ENCODE peak calls at places on chromosomes 12 and 14, in five cellular contexts. U is kidney, I is heart right ventricle, W is neural progenitor cell, Z is gastrocnemius medialis. G is an unnamed sample. For H3K36me3, the result is how much of the 10 kb centered on the place peaks cover.

GRCh38 chr14:29444805-29445204 is 482.8 kb downstream of the PRKD1 start:
- DNase-seq in I (no peak), Z (no peak), U (no peak), W (no peak), G (no peak)

GRCh38 chr12:22935501-22935900 is 310.5 kb downstream of the ETNK1 start:
- DNase-seq in I (no peak), U (no peak), Z (no peak), W (no peak), G (peak)

GRCh38 chr14:26833777-26834176 is 235.9 kb upstream of the NOVA1 start:
- DNase-seq in I (no peak), W (no peak), Z (no peak), U (no peak), G (no peak)

GRCh38 chr12:93415723-93416464 is 25.9 kb downstream of the UBE2N start:
- DNase-seq in Z (no peak), W (no peak), I (no peak), U (no peak), G (no peak)

GRCh38 chr12:42360747-42361403 is 34.9 kb downstream of the PPHLN1 start:
- DNase-seq in W (no peak), I (no peak), Z (no peak), U (no peak), G (no peak)

GRCh38 chr12:115938794-115939377 is 338.6 kb downstream of the MED13L start:
- DNase-seq in I (no peak), U (no peak), Z (no peak), W (no peak), G (no peak)

GRCh38 chr12:12718853-12719252 is 1.7 kb downstream of the CDKN1B start:
- DNase-seq in Z (no peak), W (peak), I (no peak), U (no peak), G (peak)

GRCh38 chr12:24066865-24067264 is 117.4 kb upstream of the SOX5 start:
- DNase-seq in U (no peak), W (no peak), Z (no peak), I (no peak), G (no peak)

GRCh38 chr14:74459289-74459946 is 33.4 kb upstream of the SYNDIG1L start:
- DNase-seq in Z (peak), U (peak), I (peak), W (peak), G (peak)

GRCh38 chr12:10540776-10541205 is 35.1 kb downstream of the EIF2S3B start:
- DNase-seq in I (no peak), W (no peak), Z (no peak), U (no peak), G (no peak)

GRCh38 chr12:121825041-121825523 is 21.3 kb downstream of the SETD1B start:
- DNase-seq in I (peak), Z (no peak), W (no peak), U (peak), G (peak)
- H3K36me3 ChIP-seq in I (half or more), Z (half or more), W (under half), U (under half), G (half or more)

GRCh38 chr12:51295651-51296050 is 25.4 kb upstream of the SMAGP start:
- DNase-seq in U (no peak), W (no peak), I (no peak), Z (no peak), G (no peak)
- H3K36me3 ChIP-seq in U (under half), W (under half), I (under half), Z (under half), G (under half)

GRCh38 chr12:89650239-89650638 is 58.4 kb downstream of the ATP2B1 start:
- DNase-seq in Z (no peak), I (no peak), U (no peak), W (no peak), G (no peak)

GRCh38 chr12:89649139-89649538 is 59.5 kb downstream of the ATP2B1 start:
- DNase-seq in Z (no peak), W (no peak), U (no peak), I (no peak), G (no peak)

GRCh38 chr12:89651192-89651591 is 57.4 kb downstream of the ATP2B1 start:
- DNase-seq in I (no peak), Z (no peak), U (no peak), W (no peak), G (no peak)

GRCh38 chr12:89648211-89648930 is 60.3 kb downstream of the ATP2B1 start:
- DNase-seq in W (peak), Z (no peak), I (no peak), U (no peak), G (peak)

DNA sequence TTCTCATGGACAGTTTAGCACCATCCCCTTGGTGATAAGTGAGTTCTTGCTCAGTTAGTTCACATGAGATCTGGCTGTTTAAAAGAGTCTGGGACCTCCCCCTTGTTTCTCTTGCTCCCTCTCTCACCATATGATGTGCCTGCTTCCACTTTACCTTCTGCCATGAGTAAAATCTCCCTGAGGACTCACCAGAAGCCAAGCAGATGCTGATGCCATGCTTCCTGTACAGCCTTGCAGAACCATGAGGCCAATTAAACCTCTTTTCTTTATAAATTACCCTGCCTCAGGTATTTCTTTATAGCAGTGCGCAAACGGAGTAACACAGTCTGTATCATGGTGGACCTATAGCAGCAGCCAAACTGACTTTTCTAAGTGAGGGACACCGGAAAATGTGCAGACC is 58.8 kb downstream of the ATP2B1 start:
- DNase-seq in I (no peak), W (no peak), Z (no peak), U (no peak), G (no peak)
- H3K36me3 ChIP-seq in I (under half), W (under half), Z (under half), U (under half), G (under half)

DNA sequence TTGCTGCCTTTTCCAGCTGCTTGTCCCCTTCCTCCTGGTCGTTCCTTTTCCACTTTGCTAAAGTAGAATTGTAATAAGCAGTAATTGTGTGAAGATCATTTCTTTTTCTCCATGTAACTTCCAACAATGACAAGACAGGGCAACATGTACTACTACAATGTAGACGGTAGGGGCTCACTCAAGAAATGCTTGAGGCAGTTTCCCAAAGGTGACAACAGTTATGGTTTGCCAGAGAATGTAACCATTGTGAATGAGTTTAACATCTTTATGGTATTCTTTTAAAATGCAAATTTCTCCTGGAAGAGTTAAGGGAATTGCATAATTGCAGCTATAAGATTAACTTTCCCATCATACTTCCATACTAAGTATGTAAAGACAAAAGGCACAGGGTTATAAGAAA is 23.8 kb upstream of the PHLDA1 start:
- DNase-seq in W (no peak), U (no peak), I (no peak), Z (no peak), G (no peak)
- H3K36me3 ChIP-seq in W (half or more), U (under half), I (half or more), Z (half or more), G (half or more)

DNA sequence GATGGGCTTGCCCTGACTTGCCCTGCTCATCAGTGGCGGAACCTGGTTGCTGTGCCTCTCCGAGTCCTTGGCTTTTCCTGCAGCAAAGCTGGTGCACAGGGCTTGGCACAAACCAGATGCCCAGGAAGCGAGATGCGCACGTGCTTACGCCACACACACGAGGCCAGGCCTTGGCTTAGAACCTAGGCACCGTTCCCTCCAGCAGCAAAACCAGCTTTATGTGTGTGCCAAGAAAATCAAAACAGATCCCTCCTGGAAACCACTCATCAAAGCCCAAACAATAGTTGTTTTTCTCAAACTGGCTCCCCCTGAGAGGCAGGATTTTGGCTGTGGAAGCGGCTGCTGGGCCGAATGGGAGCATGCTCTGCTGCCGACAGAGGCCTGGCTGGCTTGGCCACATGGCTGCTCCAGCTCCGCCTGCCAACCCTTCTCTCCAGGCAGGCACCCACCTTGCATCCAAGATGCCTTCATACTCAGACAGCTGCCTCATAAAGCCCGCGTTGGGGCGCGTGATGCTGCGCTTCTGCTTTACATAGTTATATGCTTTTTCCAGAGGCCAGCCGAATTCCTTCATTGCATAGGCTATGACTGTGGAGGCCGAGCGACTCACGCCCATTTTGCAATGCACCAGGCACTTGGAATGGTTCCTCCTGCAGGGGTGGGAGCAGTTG is 58.7 kb downstream of the SSH1 start:
- DNase-seq in Z (no peak), W (no peak), U (no peak), I (no peak), G (no peak)
- H3K36me3 ChIP-seq in Z (under half), W (under half), U (under half), I (half or more), G (under half)

GRCh38 chr12:50483488-50483887 is 21.3 kb upstream of the DIP2B start:
- DNase-seq in Z (no peak), U (no peak), I (no peak), W (no peak), G (no peak)

GRCh38 chr12:50488801-50489200 is 16.0 kb upstream of the DIP2B start:
- DNase-seq in W (no peak), I (no peak), Z (no peak), U (no peak), G (no peak)
- H3K36me3 ChIP-seq in W (under half), I (under half), Z (under half), U (under half), G (under half)

DNA sequence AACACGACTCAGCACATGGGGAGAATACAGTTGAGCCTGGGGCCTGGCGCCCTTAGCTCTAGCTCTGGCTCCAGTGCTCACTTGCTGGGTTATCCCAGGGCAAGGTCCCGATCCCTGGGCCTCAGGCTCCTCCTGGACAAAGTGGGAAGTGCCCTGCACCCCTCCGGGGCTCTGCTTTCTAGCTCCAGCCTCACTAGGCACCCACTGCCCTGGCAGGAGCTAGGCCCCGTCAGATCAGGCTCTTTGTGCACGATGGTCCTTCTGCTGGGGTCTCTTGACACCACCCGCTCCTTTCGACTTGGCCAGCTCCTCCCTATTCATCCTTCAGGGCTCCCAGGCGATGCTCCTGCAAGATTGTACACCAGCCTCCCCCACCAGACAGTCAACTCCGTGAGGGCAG is 23.4 kb downstream of the NCKAP5L start:
- DNase-seq in W (no peak), I (no peak), Z (no peak), U (no peak), G (no peak)
- H3K36me3 ChIP-seq in W (under half), I (half or more), Z (under half), U (under half), G (under half)

GRCh38 chr14:56635041-56635440 is 55.4 kb downstream of the TMEM260 start:
- DNase-seq in Z (no peak), I (no peak), U (no peak), W (no peak), G (no peak)
- H3K36me3 ChIP-seq in Z (half or more), I (half or more), U (under half), W (under half), G (under half)

G was measured in BE2C.